ENCODE peak calls at places on chromosome 13, in four cellular contexts. One of them, this sample, is unnamed.

GRCh38 chr13:67230243-67230773 is at the start of gene PCDH9:
- DNase-seq in AG04449: peak
- DNase-seq in WTC11: peak
- DNase-seq in suprapubic skin: peak
- DNase-seq in this sample: peak

GRCh38 chr13:95636853-95637252 is 7.7 kb downstream of the DZIP1 start:
- DNase-seq in AG04449: no peak
- DNase-seq in WTC11: no peak
- DNase-seq in suprapubic skin: no peak
- DNase-seq in this sample: no peak

GRCh38 chr13:37648604-37649003 is 50.0 kb upstream of the POSTN start:
- DNase-seq in AG04449: peak
- DNase-seq in WTC11: no peak
- DNase-seq in suprapubic skin: no peak
- DNase-seq in this sample: no peak

GRCh38 chr13:73056054-73056962 is 2.5 kb upstream of the KLF5 start:
- DNase-seq in AG04449: peak
- DNase-seq in WTC11: no peak
- DNase-seq in suprapubic skin: no peak
- DNase-seq in this sample: peak

GRCh38 chr13:41643502-41643901 is 186.2 kb downstream of the RGCC start:
- DNase-seq in AG04449: no peak
- DNase-seq in WTC11: no peak
- DNase-seq in suprapubic skin: no peak
- DNase-seq in this sample: no peak

GRCh38 chr13:21638319-21639282 is 32.3 kb upstream of the FGF9 start:
- DNase-seq in AG04449: no peak
- DNase-seq in WTC11: no peak
- DNase-seq in suprapubic skin: no peak
- DNase-seq in this sample: peak

GRCh38 chr13:109402976-109403375 is 383.4 kb downstream of the IRS2 start:
- DNase-seq in AG04449: no peak
- DNase-seq in WTC11: no peak
- DNase-seq in suprapubic skin: no peak
- DNase-seq in this sample: no peak

GRCh38 chr13:63741029-63741813 is 2325.6 kb upstream of the PCDH20 start:
- DNase-seq in AG04449: no peak
- DNase-seq in WTC11: no peak
- DNase-seq in suprapubic skin: no peak
- DNase-seq in this sample: no peak

GRCh38 chr13:33281951-33282595 is 3.5 kb downstream of the STARD13 start:
- DNase-seq in AG04449: no peak
- DNase-seq in WTC11: no peak
- DNase-seq in suprapubic skin: no peak
- DNase-seq in this sample: no peak

GRCh38 chr13:41680900-41681299 is 223.6 kb downstream of the RGCC start:
- DNase-seq in AG04449: no peak
- DNase-seq in WTC11: peak
- DNase-seq in suprapubic skin: no peak
- DNase-seq in this sample: no peak

GRCh38 chr13:84137292-84137691 is 255.0 kb upstream of the SLITRK1 start:
- DNase-seq in AG04449: no peak
- DNase-seq in WTC11: no peak
- DNase-seq in suprapubic skin: no peak
- DNase-seq in this sample: no peak

GRCh38 chr13:88948501-88948900 is 1277.3 kb downstream of the SLITRK5 start:
- DNase-seq in AG04449: no peak
- DNase-seq in WTC11: no peak
- DNase-seq in suprapubic skin: no peak
- DNase-seq in this sample: no peak

GRCh38 chr13:60267498-60268202 is 103.9 kb upstream of the DIAPH3 start:
- DNase-seq in AG04449: no peak
- DNase-seq in WTC11: peak
- DNase-seq in suprapubic skin: no peak
- DNase-seq in this sample: no peak

GRCh38 chr13:47039106-47039505 is 142.3 kb upstream of the HTR2A start:
- DNase-seq in AG04449: peak
- DNase-seq in WTC11: no peak
- DNase-seq in suprapubic skin: no peak
- DNase-seq in this sample: no peak

GRCh38 chr13:94886191-94886590 is 173.8 kb upstream of the SOX21 start:
- DNase-seq in AG04449: peak
- DNase-seq in WTC11: no peak
- DNase-seq in suprapubic skin: no peak
- DNase-seq in this sample: peak

GRCh38 chr13:46119883-46120614 is 15.2 kb upstream of the CPB2 start:
- DNase-seq in AG04449: peak
- DNase-seq in WTC11: no peak
- DNase-seq in suprapubic skin: no peak
- DNase-seq in this sample: peak

GRCh38 chr13:111488466-111489132 is 168.2 kb downstream of the TEX29 start:
- DNase-seq in AG04449: no peak
- DNase-seq in WTC11: no peak
- DNase-seq in suprapubic skin: peak
- DNase-seq in this sample: no peak

GRCh38 chr13:23639672-23640275 is 69.6 kb downstream of the TNFRSF19 start:
- DNase-seq in AG04449: no peak
- DNase-seq in WTC11: no peak
- DNase-seq in suprapubic skin: no peak
- DNase-seq in this sample: no peak

GRCh38 chr13:44015133-44015532 is 135.4 kb downstream of the LACC1 start:
- DNase-seq in AG04449: no peak
- DNase-seq in WTC11: no peak
- DNase-seq in suprapubic skin: no peak
- DNase-seq in this sample: no peak

GRCh38 chr13:114022876-114023275 is 49.0 kb upstream of the C13orf46 start:
- DNase-seq in AG04449: no peak
- DNase-seq in WTC11: no peak
- DNase-seq in suprapubic skin: no peak
- DNase-seq in this sample: no peak

GRCh38 chr13:114025432-114026127 is 51.7 kb upstream of the C13orf46 start:
- DNase-seq in AG04449: no peak
- DNase-seq in WTC11: no peak
- DNase-seq in suprapubic skin: no peak
- DNase-seq in this sample: no peak

GRCh38 chr13:114023716-114024602 is 50.1 kb upstream of the C13orf46 start:
- DNase-seq in AG04449: no peak
- DNase-seq in WTC11: no peak
- DNase-seq in suprapubic skin: no peak
- DNase-seq in this sample: no peak

GRCh38 chr13:114026128-114026880 is 52.4 kb upstream of the C13orf46 start:
- DNase-seq in AG04449: no peak
- DNase-seq in WTC11: no peak
- DNase-seq in suprapubic skin: no peak
- DNase-seq in this sample: no peak

GRCh38 chr13:114024603-114025431 is 50.9 kb upstream of the C13orf46 start:
- DNase-seq in AG04449: no peak
- DNase-seq in WTC11: no peak
- DNase-seq in suprapubic skin: no peak
- DNase-seq in this sample: no peak
- TF ChIP-seq CTCF in AG04449: no peak
- TF ChIP-seq CTCF in WTC11: no peak
- TF ChIP-seq CTCF in suprapubic skin: no peak
- TF ChIP-seq CTCF in this sample: no peak

DNA sequence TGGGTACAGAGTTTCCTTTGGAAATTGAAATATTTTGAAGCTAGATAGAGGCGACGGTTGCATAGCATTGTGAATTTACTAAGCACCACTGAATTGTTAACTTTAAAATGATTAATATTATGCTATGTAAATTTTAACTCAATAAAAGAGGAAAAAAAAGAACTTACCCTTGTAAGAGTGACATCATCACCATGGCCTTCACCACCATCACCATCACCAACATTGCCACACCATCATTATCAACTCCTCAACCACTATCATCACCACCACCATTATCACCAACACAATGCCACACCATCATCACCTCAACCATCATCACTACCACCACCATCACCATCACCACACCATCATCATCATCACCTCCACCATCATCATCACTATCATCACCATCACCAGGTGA is 113.9 kb downstream of the TUBA3C start:
- DNase-seq in AG04449: no peak
- DNase-seq in WTC11: no peak
- DNase-seq in suprapubic skin: no peak
- DNase-seq in this sample: no peak
- TF ChIP-seq CTCF in AG04449: no peak
- TF ChIP-seq CTCF in WTC11: no peak
- TF ChIP-seq CTCF in suprapubic skin: no peak
- TF ChIP-seq CTCF in this sample: no peak

DNA sequence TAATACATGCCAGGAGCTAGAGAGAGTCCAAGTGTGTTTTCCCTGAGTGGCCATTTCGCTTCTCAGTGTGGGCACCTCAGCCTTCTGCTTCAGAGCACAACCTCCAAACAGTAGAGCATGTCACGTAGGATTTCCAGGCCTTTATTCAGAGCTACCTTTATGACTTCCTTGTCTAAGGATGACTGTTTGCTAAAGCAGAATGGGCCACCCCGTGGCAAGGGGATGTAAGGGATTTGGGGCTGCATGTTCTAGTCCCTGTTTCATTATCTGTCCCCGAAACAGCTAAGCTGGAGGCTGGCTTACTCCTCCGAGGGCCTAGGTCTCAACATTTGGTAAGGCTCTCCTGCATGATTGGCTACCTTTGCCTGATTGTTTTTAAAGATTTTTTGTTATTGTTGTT is 6.0 kb downstream of the RNASEH2B start:
- DNase-seq in AG04449: no peak
- DNase-seq in WTC11: peak
- DNase-seq in suprapubic skin: no peak
- DNase-seq in this sample: no peak
- TF ChIP-seq CTCF in AG04449: no peak
- TF ChIP-seq CTCF in WTC11: no peak
- TF ChIP-seq CTCF in suprapubic skin: no peak
- TF ChIP-seq CTCF in this sample: no peak

DNA sequence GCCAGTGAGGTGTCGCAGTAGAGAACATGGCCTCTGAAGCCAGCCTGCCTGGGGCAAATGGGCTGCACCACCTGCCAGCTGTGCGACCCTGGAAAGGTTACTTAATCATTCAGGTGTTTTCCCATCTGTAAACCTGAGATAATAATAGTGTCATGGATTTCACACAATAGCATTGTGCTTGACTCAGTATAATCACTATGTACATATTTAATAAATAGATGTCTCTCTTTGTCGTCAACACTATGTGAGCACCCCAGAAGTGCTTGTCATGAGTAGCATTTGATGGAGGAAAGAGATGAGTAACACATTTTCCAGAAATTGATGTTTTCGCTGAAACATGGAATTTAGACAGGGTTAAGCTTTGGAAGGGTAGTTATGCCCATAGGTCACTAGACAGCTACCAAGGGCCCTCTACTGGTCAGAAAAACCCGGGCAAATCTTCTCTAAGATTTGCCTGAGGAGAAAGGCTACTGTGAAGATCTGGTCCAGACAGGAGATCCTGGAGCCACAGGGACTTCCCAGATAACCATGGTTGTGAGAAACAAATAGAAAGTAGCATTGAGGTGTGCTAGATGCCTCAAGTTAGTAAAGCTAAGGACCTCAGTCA is 9.5 kb upstream of the MBNL2 start:
- DNase-seq in AG04449: no peak
- DNase-seq in WTC11: peak
- DNase-seq in suprapubic skin: no peak
- DNase-seq in this sample: peak
- TF ChIP-seq CTCF in AG04449: peak
- TF ChIP-seq CTCF in WTC11: no peak
- TF ChIP-seq CTCF in suprapubic skin: peak
- TF ChIP-seq CTCF in this sample: peak

DNA sequence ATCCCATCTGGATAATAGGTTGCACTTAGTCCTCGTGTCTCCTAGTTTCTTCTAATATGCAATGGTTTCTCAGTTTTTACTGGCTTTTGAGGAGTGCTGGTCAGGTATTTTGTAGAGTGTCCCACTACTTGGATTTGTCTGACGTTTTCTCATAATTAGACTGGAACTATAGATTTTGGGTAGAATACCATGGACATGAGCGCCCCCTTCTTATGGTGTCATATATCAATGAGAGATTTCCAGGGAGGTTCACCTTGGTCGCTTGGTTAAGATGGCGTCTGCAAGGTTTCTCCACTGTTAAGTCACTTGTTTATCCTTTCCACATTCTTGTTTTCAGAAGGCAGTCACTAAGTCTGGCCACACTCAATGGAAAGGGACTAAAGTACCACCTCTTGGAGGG is 6.7 kb downstream of the SOHLH2 start:
- DNase-seq in AG04449: no peak
- DNase-seq in WTC11: no peak
- DNase-seq in suprapubic skin: no peak
- DNase-seq in this sample: no peak
- TF ChIP-seq CTCF in AG04449: no peak
- TF ChIP-seq CTCF in WTC11: no peak
- TF ChIP-seq CTCF in suprapubic skin: no peak
- TF ChIP-seq CTCF in this sample: peak

DNA sequence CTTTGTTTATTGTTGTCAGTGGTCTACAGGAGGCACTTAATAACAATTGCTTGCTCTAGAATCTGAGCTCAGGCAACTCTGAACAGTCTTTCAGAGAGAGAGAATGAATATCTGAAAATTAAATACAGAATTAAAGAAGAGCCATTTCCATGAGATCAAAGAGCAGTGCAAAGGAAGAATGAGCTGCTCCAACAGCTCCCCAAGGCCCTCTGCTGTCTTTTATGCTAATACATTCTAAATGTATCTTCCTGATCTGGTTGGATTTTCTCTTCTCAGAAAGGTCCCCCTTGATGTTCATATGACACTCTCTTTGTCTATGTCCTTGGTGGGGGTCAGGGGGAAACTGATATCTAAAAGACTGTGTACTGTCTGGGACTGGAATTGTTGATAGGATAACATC is 1029.6 kb downstream of the PCDH9 start:
- DNase-seq in AG04449: no peak
- DNase-seq in WTC11: no peak
- DNase-seq in suprapubic skin: no peak
- DNase-seq in this sample: no peak
- TF ChIP-seq CTCF in AG04449: peak
- TF ChIP-seq CTCF in WTC11: no peak
- TF ChIP-seq CTCF in suprapubic skin: no peak
- TF ChIP-seq CTCF in this sample: no peak

GRCh38 chr13:29454931-29455481 is 140.5 kb downstream of the SLC7A1 start:
- DNase-seq in AG04449: no peak
- DNase-seq in WTC11: peak
- DNase-seq in suprapubic skin: no peak
- DNase-seq in this sample: peak
- TF ChIP-seq CTCF in AG04449: peak
- TF ChIP-seq CTCF in WTC11: peak
- TF ChIP-seq CTCF in suprapubic skin: no peak
- TF ChIP-seq CTCF in this sample: peak

This sample was measured in A673.